ENCODE peak calls at places on chromosomes 6 and 20, in eight cellular contexts. One of them, this sample, is unnamed.
A peak's percentile ranks its signal among the peaks of the same experiment; 100 is the strongest.

GRCh38 chr6:24923885-24924401 is 11.8 kb downstream of the RIPOR2 start:
- DNase-seq in activated naive CD8-positive, alpha-beta T cell treated with anti-CD3 and anti-CD28 coated beads for 36 hours: no peak
- DNase-seq in M059J: no peak
- DNase-seq in mesendoderm: peak; percentile 68
- DNase-seq in HL-60: no peak
- DNase-seq in hepatocyte: no peak
- DNase-seq in prostate gland: no peak
- DNase-seq in mammary epithelial cell: no peak
- DNase-seq in this sample: no peak

GRCh38 chr6:45736134-45736533 is 279.5 kb downstream of the CLIC5 start:
- DNase-seq in activated naive CD8-positive, alpha-beta T cell treated with anti-CD3 and anti-CD28 coated beads for 36 hours: no peak
- DNase-seq in M059J: no peak
- DNase-seq in mesendoderm: no peak
- DNase-seq in HL-60: no peak
- DNase-seq in hepatocyte: no peak
- DNase-seq in prostate gland: no peak
- DNase-seq in mammary epithelial cell: no peak
- DNase-seq in this sample: no peak

GRCh38 chr6:79062708-79063107 is 15.3 kb downstream of the PHIP start:
- DNase-seq in activated naive CD8-positive, alpha-beta T cell treated with anti-CD3 and anti-CD28 coated beads for 36 hours: no peak
- DNase-seq in M059J: no peak
- DNase-seq in mesendoderm: no peak
- DNase-seq in HL-60: no peak
- DNase-seq in hepatocyte: no peak
- DNase-seq in prostate gland: no peak
- DNase-seq in mammary epithelial cell: no peak
- DNase-seq in this sample: no peak

GRCh38 chr6:51648236-51648635 is 439.2 kb downstream of the PKHD1 start:
- DNase-seq in activated naive CD8-positive, alpha-beta T cell treated with anti-CD3 and anti-CD28 coated beads for 36 hours: no peak
- DNase-seq in M059J: no peak
- DNase-seq in mesendoderm: no peak
- DNase-seq in HL-60: no peak
- DNase-seq in hepatocyte: no peak
- DNase-seq in prostate gland: peak; percentile 27
- DNase-seq in mammary epithelial cell: peak; percentile 68
- DNase-seq in this sample: no peak

GRCh38 chr6:69868252-69868804 is 2.0 kb downstream of the COL19A1 start:
- DNase-seq in activated naive CD8-positive, alpha-beta T cell treated with anti-CD3 and anti-CD28 coated beads for 36 hours: no peak
- DNase-seq in M059J: no peak
- DNase-seq in mesendoderm: peak; percentile 26
- DNase-seq in HL-60: no peak
- DNase-seq in hepatocyte: no peak
- DNase-seq in prostate gland: no peak
- DNase-seq in mammary epithelial cell: no peak
- DNase-seq in this sample: no peak

GRCh38 chr6:141077355-141078333 is 1055.1 kb upstream of the GJE1 start:
- DNase-seq in activated naive CD8-positive, alpha-beta T cell treated with anti-CD3 and anti-CD28 coated beads for 36 hours: peak; percentile 14
- DNase-seq in M059J: peak; percentile 28
- DNase-seq in mesendoderm: peak; percentile 81
- DNase-seq in HL-60: no peak
- DNase-seq in hepatocyte: peak; percentile 17
- DNase-seq in prostate gland: no peak
- DNase-seq in mammary epithelial cell: peak; percentile 10
- DNase-seq in this sample: no peak

GRCh38 chr20:25547063-25547462 is 38.3 kb downstream of the NINL start:
- DNase-seq in activated naive CD8-positive, alpha-beta T cell treated with anti-CD3 and anti-CD28 coated beads for 36 hours: no peak
- DNase-seq in M059J: no peak
- DNase-seq in mesendoderm: no peak
- DNase-seq in HL-60: no peak
- DNase-seq in hepatocyte: no peak
- DNase-seq in prostate gland: no peak
- DNase-seq in mammary epithelial cell: no peak
- DNase-seq in this sample: no peak

GRCh38 chr6:45115696-45116095 is 212.4 kb upstream of the RUNX2 start:
- DNase-seq in activated naive CD8-positive, alpha-beta T cell treated with anti-CD3 and anti-CD28 coated beads for 36 hours: no peak
- DNase-seq in M059J: peak; percentile 75
- DNase-seq in mesendoderm: no peak
- DNase-seq in HL-60: no peak
- DNase-seq in hepatocyte: no peak
- DNase-seq in prostate gland: no peak
- DNase-seq in mammary epithelial cell: peak; percentile 22
- DNase-seq in this sample: no peak

GRCh38 chr20:13022401-13023170 is 13.8 kb downstream of the SPTLC3 start:
- DNase-seq in activated naive CD8-positive, alpha-beta T cell treated with anti-CD3 and anti-CD28 coated beads for 36 hours: no peak
- DNase-seq in M059J: peak; percentile 79
- DNase-seq in mesendoderm: no peak
- DNase-seq in HL-60: no peak
- DNase-seq in hepatocyte: peak; percentile 40
- DNase-seq in prostate gland: no peak
- DNase-seq in mammary epithelial cell: peak; percentile 52
- DNase-seq in this sample: no peak

GRCh38 chr6:21836772-21837460 is 243.4 kb downstream of the SOX4 start:
- DNase-seq in activated naive CD8-positive, alpha-beta T cell treated with anti-CD3 and anti-CD28 coated beads for 36 hours: no peak
- DNase-seq in M059J: no peak
- DNase-seq in mesendoderm: peak; percentile 53
- DNase-seq in HL-60: no peak
- DNase-seq in hepatocyte: no peak
- DNase-seq in prostate gland: no peak
- DNase-seq in mammary epithelial cell: no peak
- DNase-seq in this sample: no peak

GRCh38 chr6:143252961-143253360 is 192.3 kb downstream of the AIG1 start:
- DNase-seq in activated naive CD8-positive, alpha-beta T cell treated with anti-CD3 and anti-CD28 coated beads for 36 hours: no peak
- DNase-seq in M059J: no peak
- DNase-seq in mesendoderm: no peak
- DNase-seq in HL-60: no peak
- DNase-seq in hepatocyte: no peak
- DNase-seq in prostate gland: no peak
- DNase-seq in mammary epithelial cell: no peak
- DNase-seq in this sample: no peak

GRCh38 chr20:36421641-36422040 is 115.5 kb downstream of the DLGAP4 start:
- DNase-seq in activated naive CD8-positive, alpha-beta T cell treated with anti-CD3 and anti-CD28 coated beads for 36 hours: no peak
- DNase-seq in M059J: no peak
- DNase-seq in mesendoderm: no peak
- DNase-seq in HL-60: no peak
- DNase-seq in hepatocyte: no peak
- DNase-seq in prostate gland: no peak
- DNase-seq in mammary epithelial cell: peak; percentile 75
- DNase-seq in this sample: no peak

GRCh38 chr6:98203170-98203806 is 631.1 kb upstream of the POU3F2 start:
- DNase-seq in activated naive CD8-positive, alpha-beta T cell treated with anti-CD3 and anti-CD28 coated beads for 36 hours: no peak
- DNase-seq in M059J: peak; percentile 1
- DNase-seq in mesendoderm: peak; percentile 61
- DNase-seq in HL-60: no peak
- DNase-seq in hepatocyte: peak; percentile 13
- DNase-seq in prostate gland: no peak
- DNase-seq in mammary epithelial cell: peak; percentile 10
- DNase-seq in this sample: no peak

GRCh38 chr6:169825558-169826225 is 74.3 kb downstream of the ERMARD start:
- DNase-seq in activated naive CD8-positive, alpha-beta T cell treated with anti-CD3 and anti-CD28 coated beads for 36 hours: no peak
- DNase-seq in M059J: no peak
- DNase-seq in mesendoderm: no peak
- DNase-seq in HL-60: no peak
- DNase-seq in hepatocyte: no peak
- DNase-seq in prostate gland: no peak
- DNase-seq in mammary epithelial cell: no peak
- DNase-seq in this sample: no peak

GRCh38 chr6:140857734-140858380 is 1274.9 kb upstream of the GJE1 start:
- DNase-seq in activated naive CD8-positive, alpha-beta T cell treated with anti-CD3 and anti-CD28 coated beads for 36 hours: no peak
- DNase-seq in M059J: peak; percentile 94
- DNase-seq in mesendoderm: no peak
- DNase-seq in HL-60: peak; percentile 45
- DNase-seq in hepatocyte: peak; percentile 60
- DNase-seq in prostate gland: no peak
- DNase-seq in mammary epithelial cell: peak; percentile 70
- DNase-seq in this sample: no peak

GRCh38 chr20:43448748-43449535 is 8.8 kb upstream of the SRSF6 start:
- DNase-seq in activated naive CD8-positive, alpha-beta T cell treated with anti-CD3 and anti-CD28 coated beads for 36 hours: peak; percentile 26
- DNase-seq in M059J: peak; percentile 65
- DNase-seq in mesendoderm: peak; percentile 66
- DNase-seq in HL-60: no peak
- DNase-seq in hepatocyte: peak; percentile 68
- DNase-seq in prostate gland: peak; percentile 27
- DNase-seq in mammary epithelial cell: peak; percentile 26
- DNase-seq in this sample: no peak

GRCh38 chr6:11702039-11702795 is 76.4 kb downstream of the ADTRP start:
- DNase-seq in activated naive CD8-positive, alpha-beta T cell treated with anti-CD3 and anti-CD28 coated beads for 36 hours: no peak
- DNase-seq in M059J: peak; percentile 88
- DNase-seq in mesendoderm: no peak
- DNase-seq in HL-60: no peak
- DNase-seq in hepatocyte: peak; percentile 37
- DNase-seq in prostate gland: no peak
- DNase-seq in mammary epithelial cell: peak; percentile 53
- DNase-seq in this sample: no peak

GRCh38 chr6:98118357-98119045 is 715.9 kb upstream of the POU3F2 start:
- DNase-seq in activated naive CD8-positive, alpha-beta T cell treated with anti-CD3 and anti-CD28 coated beads for 36 hours: no peak
- DNase-seq in M059J: no peak
- DNase-seq in mesendoderm: peak; percentile 1
- DNase-seq in HL-60: no peak
- DNase-seq in hepatocyte: no peak
- DNase-seq in prostate gland: no peak
- DNase-seq in mammary epithelial cell: no peak
- DNase-seq in this sample: no peak

GRCh38 chr6:122400121-122400450 is 634 bp downstream of the HSF2 start:
- DNase-seq in activated naive CD8-positive, alpha-beta T cell treated with anti-CD3 and anti-CD28 coated beads for 36 hours: no peak
- DNase-seq in M059J: peak; percentile 36
- DNase-seq in mesendoderm: peak; percentile 16
- DNase-seq in HL-60: no peak
- DNase-seq in hepatocyte: no peak
- DNase-seq in prostate gland: no peak
- DNase-seq in mammary epithelial cell: no peak
- DNase-seq in this sample: peak; percentile 41

GRCh38 chr6:82980086-82980485 is 85.6 kb downstream of the UBE3D start:
- DNase-seq in activated naive CD8-positive, alpha-beta T cell treated with anti-CD3 and anti-CD28 coated beads for 36 hours: no peak
- DNase-seq in M059J: peak; percentile 83
- DNase-seq in mesendoderm: no peak
- DNase-seq in HL-60: no peak
- DNase-seq in hepatocyte: no peak
- DNase-seq in prostate gland: no peak
- DNase-seq in mammary epithelial cell: peak; percentile 32
- DNase-seq in this sample: no peak

GRCh38 chr6:3571206-3571815 is 114.5 kb upstream of the SLC22A23 start:
- DNase-seq in activated naive CD8-positive, alpha-beta T cell treated with anti-CD3 and anti-CD28 coated beads for 36 hours: no peak
- DNase-seq in M059J: no peak
- DNase-seq in mesendoderm: no peak
- DNase-seq in HL-60: no peak
- DNase-seq in hepatocyte: no peak
- DNase-seq in prostate gland: no peak
- DNase-seq in mammary epithelial cell: no peak
- DNase-seq in this sample: no peak

GRCh38 chr6:130417951-130418350 is 52.1 kb downstream of the TMEM200A start:
- DNase-seq in activated naive CD8-positive, alpha-beta T cell treated with anti-CD3 and anti-CD28 coated beads for 36 hours: no peak
- DNase-seq in M059J: peak; percentile 71
- DNase-seq in mesendoderm: no peak
- DNase-seq in HL-60: no peak
- DNase-seq in hepatocyte: no peak
- DNase-seq in prostate gland: no peak
- DNase-seq in mammary epithelial cell: peak; percentile 77
- DNase-seq in this sample: no peak

GRCh38 chr6:96153775-96154174 is 138.0 kb downstream of the FUT9 start:
- DNase-seq in activated naive CD8-positive, alpha-beta T cell treated with anti-CD3 and anti-CD28 coated beads for 36 hours: no peak
- DNase-seq in M059J: no peak
- DNase-seq in mesendoderm: no peak
- DNase-seq in HL-60: no peak
- DNase-seq in hepatocyte: no peak
- DNase-seq in prostate gland: no peak
- DNase-seq in mammary epithelial cell: no peak
- DNase-seq in this sample: no peak

This sample was measured in CD14-positive monocyte.